ENCODE peak calls at places on chromosomes 13 and 19, in four cellular contexts. One of them, this sample, is unnamed. For H3K4me1, the result is how much of the 10 kb centered on the place peaks cover.

GRCh38 chr13:105665284-105665683 is 870.2 kb downstream of the EFNB2 start:
- DNase-seq in GM23248: no peak
- DNase-seq in small intestine: no peak
- DNase-seq in mesenchymal stem cell: peak
- DNase-seq in this sample: peak

GRCh38 chr19:18863843-18864362 is 32.1 kb downstream of the CERS1 start:
- DNase-seq in GM23248: no peak
- DNase-seq in small intestine: no peak
- DNase-seq in mesenchymal stem cell: no peak
- DNase-seq in this sample: no peak

GRCh38 chr13:50153401-50153800 is 138.2 kb downstream of the KCNRG start:
- DNase-seq in GM23248: no peak
- DNase-seq in small intestine: no peak
- DNase-seq in mesenchymal stem cell: no peak
- DNase-seq in this sample: no peak

GRCh38 chr13:28171266-28171665 is 32.9 kb downstream of the PAN3 start:
- DNase-seq in GM23248: no peak
- DNase-seq in small intestine: no peak
- DNase-seq in mesenchymal stem cell: no peak
- DNase-seq in this sample: no peak

GRCh38 chr13:48502601-48503319 is 30.1 kb downstream of the RCBTB2 start:
- DNase-seq in GM23248: no peak
- DNase-seq in small intestine: no peak
- DNase-seq in mesenchymal stem cell: no peak
- DNase-seq in this sample: no peak

GRCh38 chr13:30679483-30680330 is 55.6 kb upstream of the ALOX5AP start:
- DNase-seq in GM23248: peak
- DNase-seq in small intestine: no peak
- DNase-seq in mesenchymal stem cell: peak
- DNase-seq in this sample: peak

GRCh38 chr13:46211116-46211515 is 612 bp upstream of the LRRC63 start:
- DNase-seq in GM23248: no peak
- DNase-seq in small intestine: peak
- DNase-seq in mesenchymal stem cell: peak
- DNase-seq in this sample: peak

GRCh38 chr19:11519138-11519537 is 9.8 kb downstream of the ECSIT start:
- DNase-seq in GM23248: no peak
- DNase-seq in small intestine: no peak
- DNase-seq in mesenchymal stem cell: no peak
- DNase-seq in this sample: no peak

GRCh38 chr13:29551214-29551613 is 44.3 kb downstream of the SLC7A1 start:
- DNase-seq in GM23248: peak
- DNase-seq in small intestine: no peak
- DNase-seq in mesenchymal stem cell: no peak
- DNase-seq in this sample: no peak

GRCh38 chr19:35975608-35976214 is 19.3 kb upstream of the SDHAF1 start:
- DNase-seq in GM23248: peak
- DNase-seq in small intestine: no peak
- DNase-seq in mesenchymal stem cell: peak
- DNase-seq in this sample: peak

GRCh38 chr19:42455621-42456081 is 12.9 kb upstream of the CXCL17 start:
- DNase-seq in GM23248: no peak
- DNase-seq in small intestine: peak
- DNase-seq in mesenchymal stem cell: no peak
- DNase-seq in this sample: no peak

GRCh38 chr13:37682496-37682895 is 83.9 kb upstream of the POSTN start:
- DNase-seq in GM23248: no peak
- DNase-seq in small intestine: no peak
- DNase-seq in mesenchymal stem cell: no peak
- DNase-seq in this sample: no peak

GRCh38 chr19:12843328-12843727 is 5.0 kb downstream of the MAST1 start:
- DNase-seq in GM23248: no peak
- DNase-seq in small intestine: no peak
- DNase-seq in mesenchymal stem cell: no peak
- DNase-seq in this sample: no peak

GRCh38 chr19:16584825-16585801 is 12.9 kb upstream of the SLC35E1 start:
- DNase-seq in GM23248: peak
- DNase-seq in small intestine: no peak
- DNase-seq in mesenchymal stem cell: no peak
- DNase-seq in this sample: no peak
- H3K4me1 ChIP-seq in GM23248: under half
- H3K4me1 ChIP-seq in small intestine: under half
- H3K4me1 ChIP-seq in mesenchymal stem cell: half or more
- H3K4me1 ChIP-seq in this sample: half or more

DNA sequence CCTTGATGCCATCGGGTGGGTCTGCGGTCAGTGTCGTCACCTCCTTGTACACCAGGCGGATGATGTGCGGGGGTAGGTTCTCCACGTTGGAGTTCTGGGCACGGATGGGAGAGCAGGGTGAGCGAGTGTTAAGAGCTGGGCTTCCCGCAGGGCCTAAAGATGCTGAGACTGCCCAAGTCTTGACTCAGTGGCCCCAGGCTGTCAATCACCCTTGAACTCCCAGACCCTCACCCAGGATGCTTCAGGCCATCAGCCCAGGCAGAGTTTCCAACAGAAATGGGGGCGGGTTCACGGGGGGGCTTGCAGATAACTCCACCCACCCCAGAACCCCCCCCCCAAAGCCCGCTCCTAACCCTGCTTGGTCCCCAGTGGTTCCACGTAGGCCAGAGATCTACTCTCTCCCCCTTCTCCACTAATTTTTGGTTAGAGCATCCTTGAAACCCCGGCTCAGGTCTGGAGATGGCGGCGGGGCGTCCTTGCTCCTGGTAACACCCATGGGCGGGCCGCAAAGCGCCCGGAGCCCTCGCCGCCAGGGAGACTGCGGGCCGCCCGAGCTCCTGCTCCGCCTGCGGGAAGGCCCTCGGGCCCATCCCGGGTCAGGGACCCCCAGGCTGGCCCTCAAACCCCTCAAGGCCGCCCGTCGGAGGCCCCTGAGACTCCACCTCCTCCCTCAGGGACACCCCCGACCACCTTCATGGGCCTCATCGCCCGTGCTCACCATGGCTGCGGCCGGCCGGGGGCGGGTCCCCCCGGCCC is 541 bp downstream of the UBE2S start:
- DNase-seq in GM23248: peak
- DNase-seq in small intestine: peak
- DNase-seq in mesenchymal stem cell: peak
- DNase-seq in this sample: peak
- H3K4me3 ChIP-seq in GM23248: peak
- H3K4me3 ChIP-seq in small intestine: peak
- H3K4me3 ChIP-seq in mesenchymal stem cell: peak
- H3K4me3 ChIP-seq in this sample: peak

GRCh38 chr13:42380420-42381164 is 108.6 kb downstream of the AKAP11 start:
- DNase-seq in GM23248: no peak
- DNase-seq in small intestine: no peak
- DNase-seq in mesenchymal stem cell: no peak
- DNase-seq in this sample: no peak
- H3K4me1 ChIP-seq in GM23248: under half
- H3K4me1 ChIP-seq in small intestine: under half
- H3K4me1 ChIP-seq in mesenchymal stem cell: under half
- H3K4me1 ChIP-seq in this sample: under half

DNA sequence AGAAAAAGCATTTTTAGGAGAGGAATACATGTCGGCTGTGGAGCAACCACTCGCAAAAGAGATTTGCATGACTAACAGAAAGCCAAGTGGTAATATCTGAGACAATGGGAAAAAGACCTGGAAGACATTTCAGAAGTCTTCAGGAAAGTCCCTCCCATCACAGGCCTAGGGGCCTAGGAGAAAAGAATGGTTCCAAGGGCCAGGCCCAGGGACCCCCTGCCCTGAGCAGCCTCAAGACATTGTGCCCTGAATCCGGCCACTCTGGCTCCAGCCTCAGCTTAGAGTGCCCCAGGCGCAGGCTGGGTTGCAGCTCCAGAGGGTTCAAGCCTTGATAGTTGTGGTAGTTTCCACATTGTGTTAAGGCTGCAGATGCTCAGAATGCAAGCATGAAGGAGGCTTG is 9.4 kb downstream of the ZNF221 start:
- DNase-seq in GM23248: no peak
- DNase-seq in small intestine: no peak
- DNase-seq in mesenchymal stem cell: no peak
- DNase-seq in this sample: no peak
- H3K4me3 ChIP-seq in GM23248: no peak
- H3K4me3 ChIP-seq in small intestine: no peak
- H3K4me3 ChIP-seq in mesenchymal stem cell: no peak
- H3K4me3 ChIP-seq in this sample: no peak

GRCh38 chr13:52447354-52447753 is 3.1 kb downstream of the VPS36 start:
- DNase-seq in GM23248: peak
- DNase-seq in small intestine: no peak
- DNase-seq in mesenchymal stem cell: no peak
- DNase-seq in this sample: no peak

GRCh38 chr13:52446265-52446664 is 4.2 kb downstream of the VPS36 start:
- DNase-seq in GM23248: no peak
- DNase-seq in small intestine: no peak
- DNase-seq in mesenchymal stem cell: no peak
- DNase-seq in this sample: peak

GRCh38 chr13:52450012-52450792 is at the start of gene VPS36:
- DNase-seq in GM23248: peak
- DNase-seq in small intestine: peak
- DNase-seq in mesenchymal stem cell: peak
- DNase-seq in this sample: peak

GRCh38 chr13:52449323-52450011 is 967 bp downstream of the VPS36 start:
- DNase-seq in GM23248: no peak
- DNase-seq in small intestine: peak
- DNase-seq in mesenchymal stem cell: peak
- DNase-seq in this sample: no peak

DNA sequence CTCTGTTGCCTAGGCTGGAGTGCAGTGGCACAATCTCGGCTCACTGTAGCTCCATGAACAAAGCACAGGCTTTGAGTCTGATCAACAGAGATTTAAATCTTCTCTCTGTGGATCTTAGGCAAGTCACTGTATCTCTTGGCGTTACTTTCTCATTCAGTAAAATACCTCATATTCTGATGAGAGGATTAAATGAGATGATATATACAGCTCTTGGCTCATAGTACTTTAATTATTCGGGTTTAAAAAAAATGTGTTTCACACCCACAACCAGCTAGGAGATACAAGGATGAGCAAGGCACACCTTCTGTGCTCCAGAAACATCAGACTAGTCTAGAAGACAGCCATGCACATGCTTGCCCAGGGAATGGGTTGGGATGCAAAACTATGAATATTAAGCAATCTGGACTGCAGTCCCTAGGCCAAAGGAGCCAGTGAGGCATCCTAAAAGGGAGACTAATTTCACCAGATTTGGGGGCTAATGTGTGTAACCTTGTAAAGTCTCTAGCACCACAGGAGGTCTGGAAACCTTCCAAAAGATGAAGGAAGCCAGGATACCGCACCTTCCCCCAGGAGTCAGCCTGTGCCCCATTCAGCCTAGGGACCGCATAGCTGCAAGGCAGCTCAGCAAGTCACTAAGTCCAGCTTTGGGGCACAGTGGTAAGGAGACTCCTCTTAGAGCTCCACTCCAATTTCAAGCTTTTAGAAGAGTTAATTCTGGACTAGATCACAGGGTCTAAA is 2.5 kb downstream of the VPS36 start:
- DNase-seq in GM23248: no peak
- DNase-seq in small intestine: no peak
- DNase-seq in mesenchymal stem cell: no peak
- DNase-seq in this sample: no peak
- H3K4me1 ChIP-seq in GM23248: under half
- H3K4me1 ChIP-seq in small intestine: under half
- H3K4me1 ChIP-seq in mesenchymal stem cell: under half
- H3K4me1 ChIP-seq in this sample: under half

DNA sequence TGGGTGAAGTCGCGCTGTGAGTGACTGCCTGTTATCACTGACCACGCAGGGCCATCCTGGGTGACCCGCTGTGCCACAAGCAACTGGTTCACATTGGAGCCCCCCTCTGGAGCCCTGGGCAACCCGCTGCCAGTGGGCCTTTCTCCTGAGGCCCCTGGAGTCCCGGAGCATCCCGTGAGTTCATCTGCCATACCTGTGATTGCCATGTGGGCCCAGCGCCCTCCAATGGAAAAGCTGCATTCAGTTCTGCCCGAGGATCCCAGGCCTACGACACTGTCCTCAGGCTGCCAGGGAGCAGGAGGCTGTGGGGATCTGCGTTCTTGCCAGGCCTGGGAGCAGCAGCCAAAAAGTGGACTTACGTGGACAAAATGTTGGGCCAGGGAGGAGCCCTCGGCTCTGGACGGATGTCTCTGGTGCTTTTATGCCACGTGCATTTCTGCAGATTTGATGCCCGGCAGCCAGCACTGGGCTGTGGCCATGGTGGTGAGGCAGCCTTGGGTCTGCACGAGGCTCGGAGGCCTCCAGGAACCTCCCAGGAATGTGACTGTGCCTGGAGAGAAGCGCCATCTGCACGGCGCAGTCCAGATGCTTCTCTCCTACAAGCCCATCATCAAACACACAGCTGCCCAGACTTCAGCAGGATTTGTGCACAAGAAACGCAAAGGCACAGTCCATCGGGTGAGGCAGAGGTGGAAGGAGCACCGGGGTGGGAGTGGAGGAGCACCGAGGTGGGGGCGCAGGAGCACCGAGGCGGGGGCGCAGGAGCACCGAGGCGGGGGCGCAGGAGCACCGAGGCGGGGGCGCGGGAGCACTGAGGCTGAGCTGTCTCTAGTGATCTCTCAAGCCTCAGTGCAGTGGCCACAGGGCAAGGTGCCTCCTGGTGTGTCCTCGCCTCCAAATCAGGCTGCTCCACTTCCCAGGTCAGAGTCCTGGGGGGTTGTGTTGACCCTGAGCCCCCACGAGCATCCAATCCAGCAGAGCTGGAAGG is 44.0 kb downstream of the C13orf46 start:
- DNase-seq in GM23248: no peak
- DNase-seq in small intestine: no peak
- DNase-seq in mesenchymal stem cell: no peak
- DNase-seq in this sample: no peak
- H3K4me3 ChIP-seq in GM23248: no peak
- H3K4me3 ChIP-seq in small intestine: no peak
- H3K4me3 ChIP-seq in mesenchymal stem cell: no peak
- H3K4me3 ChIP-seq in this sample: no peak

This sample was measured in adipocyte.